ENCODE peak calls at places on chromosomes 11 and 22, in four cellular contexts. L is H1, R is K562, N is HepG2. X is an unnamed sample.

GRCh38 chr22:26174280-26174679 is 5.0 kb downstream of the SEZ6L start:
- DNase-seq in L (peak), R (no peak), N (peak), X (no peak)

GRCh38 chr11:105968021-105968697 is 53.9 kb downstream of the MSANTD4 start:
- DNase-seq in L (no peak), R (no peak), N (no peak), X (no peak)

GRCh38 chr11:111429066-111429506 is 50.0 kb upstream of the POU2AF1 start:
- DNase-seq in L (no peak), R (peak), N (peak), X (peak)

GRCh38 chr22:41758231-41758630 is 42.2 kb upstream of the CCDC134 start:
- DNase-seq in L (no peak), R (no peak), N (no peak), X (no peak)

GRCh38 chr11:2122222-2122906 is 16.8 kb downstream of the IGF2 start:
- DNase-seq in L (no peak), R (no peak), N (peak), X (no peak)

GRCh38 chr22:41772198-41772597 is 28.3 kb upstream of the CCDC134 start:
- DNase-seq in L (no peak), R (no peak), N (no peak), X (no peak)

GRCh38 chr11:75383246-75383645 is 16.1 kb upstream of the RPS3 start:
- DNase-seq in L (no peak), R (no peak), N (no peak), X (no peak)

GRCh38 chr22:35330258-35330861 is 30.7 kb downstream of the TOM1 start:
- DNase-seq in L (no peak), R (no peak), N (no peak), X (no peak)

GRCh38 chr11:45217991-45218390 is 68.2 kb downstream of the SYT13 start:
- DNase-seq in L (no peak), R (no peak), N (no peak), X (no peak)

GRCh38 chr11:68261006-68261405 is 10.8 kb downstream of the C11orf24 start:
- DNase-seq in L (no peak), R (no peak), N (no peak), X (no peak)

GRCh38 chr11:128239224-128239790 is 348.1 kb downstream of the ETS1 start:
- DNase-seq in L (no peak), R (no peak), N (no peak), X (no peak)

GRCh38 chr11:78666675-78667129 is 92.0 kb upstream of the NARS2 start:
- DNase-seq in L (no peak), R (peak), N (no peak), X (no peak)

GRCh38 chr11:45178890-45179663 is 32.6 kb downstream of the PRDM11 start:
- DNase-seq in L (no peak), R (no peak), N (no peak), X (no peak)

GRCh38 chr11:72671144-72672099 is 2.8 kb downstream of the PDE2A start:
- DNase-seq in L (no peak), R (no peak), N (no peak), X (no peak)

GRCh38 chr22:38460367-38460952 is 5.5 kb upstream of the KCNJ4 start:
- DNase-seq in L (no peak), R (no peak), N (no peak), X (no peak)

GRCh38 chr11:83051760-83052671 is 19.7 kb downstream of the RAB30 start:
- DNase-seq in L (no peak), R (no peak), N (no peak), X (no peak)

GRCh38 chr11:36763187-36763586 is 165.2 kb upstream of the RAG2 start:
- DNase-seq in L (no peak), R (no peak), N (no peak), X (no peak)

DNA sequence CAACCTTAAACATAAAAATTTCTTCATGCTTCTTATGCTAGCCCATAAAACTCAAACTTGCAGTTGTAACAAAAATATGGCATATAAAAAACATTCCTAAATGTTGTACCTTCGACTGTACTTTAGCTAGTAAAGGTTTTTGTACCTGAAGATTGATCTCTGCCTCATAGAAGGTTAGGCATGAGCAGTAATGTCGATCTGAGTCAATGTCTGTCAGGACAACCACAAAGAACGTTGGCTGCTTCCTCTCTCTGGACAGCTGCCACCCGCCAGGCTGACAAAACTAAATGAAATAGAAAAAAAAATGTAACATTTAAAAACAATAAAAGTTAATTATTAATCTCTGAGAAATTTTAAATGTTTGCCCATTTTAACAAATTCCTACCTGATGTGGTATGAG is 251.3 kb downstream of the SBF2 start:
- DNase-seq in L (no peak), R (no peak), N (no peak), X (no peak)
- TF ChIP-seq CEBPB in L (no peak), R (no peak), N (no peak), X (no peak)

DNA sequence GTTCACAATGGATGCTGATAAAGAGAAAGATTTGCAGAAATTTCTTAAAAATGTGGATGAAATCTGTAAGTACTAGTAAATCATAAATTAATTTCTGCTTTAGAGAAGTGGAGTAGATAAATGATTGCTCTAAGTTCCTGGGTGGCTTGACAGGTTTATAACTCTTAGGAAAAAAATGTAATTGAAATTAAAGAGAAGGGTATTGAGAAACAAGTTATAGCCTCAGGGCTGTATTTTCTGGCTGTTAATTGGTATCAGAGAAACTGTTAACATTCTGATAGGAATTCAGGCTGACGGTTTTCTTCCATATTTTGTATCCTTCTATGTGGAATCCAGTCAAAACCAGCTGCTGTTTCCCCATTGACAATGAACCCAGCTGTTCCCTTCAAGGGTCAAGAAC is 1.9 kb downstream of the TTC12 start:
- DNase-seq in L (no peak), R (no peak), N (no peak), X (no peak)
- TF ChIP-seq POLR2AphosphoS5 in L (no peak), R (no peak), N (no peak), X (no peak)

GRCh38 chr22:23984430-23984829 is 4.5 kb downstream of the GSTT2 start:
- DNase-seq in L (no peak), R (no peak), N (no peak), X (peak)
- TF ChIP-seq CEBPB in L (no peak), R (no peak), N (no peak), X (no peak)

DNA sequence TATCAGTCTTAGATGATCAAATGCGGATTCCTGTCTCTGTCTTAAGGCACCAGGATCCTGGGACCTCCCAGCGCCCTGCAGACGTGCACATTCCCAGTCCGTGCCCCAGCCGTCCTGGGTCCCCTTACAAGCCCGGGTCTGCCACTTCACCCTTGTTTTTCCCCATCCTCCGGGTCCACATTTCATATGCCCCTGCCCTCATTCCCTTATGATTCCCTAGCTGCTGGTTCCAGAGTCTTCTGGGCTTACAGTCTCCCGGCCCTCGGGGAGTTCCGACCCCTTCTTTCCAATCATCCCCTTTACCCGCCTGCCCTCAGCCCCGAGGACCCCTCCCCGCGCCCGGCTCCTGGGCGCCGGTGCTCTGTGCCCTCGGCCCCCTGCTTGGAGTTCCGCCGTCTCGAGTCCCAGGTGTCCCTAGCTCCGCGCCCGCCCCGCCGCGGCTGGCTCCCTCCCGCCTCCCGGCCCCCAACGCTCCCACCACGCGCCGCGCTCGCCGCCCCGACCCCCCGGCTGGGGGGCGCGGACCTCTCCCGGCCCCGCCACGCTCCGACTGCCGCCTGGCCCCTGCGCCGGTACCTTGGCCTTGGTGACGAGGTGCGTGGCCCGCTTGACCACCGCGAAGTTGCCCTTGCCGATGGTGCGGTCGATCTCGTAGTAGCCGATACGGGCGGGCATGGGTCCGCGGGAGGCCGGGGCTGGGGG is 510 bp downstream of the SIK3 start:
- DNase-seq in L (no peak), R (peak), N (no peak), X (no peak)
- TF ChIP-seq POLR2AphosphoS5 in L (no peak), R (no peak), N (no peak), X (no peak)

GRCh38 chr22:27477171-27477570 is 324.4 kb downstream of the MN1 start:
- DNase-seq in L (no peak), R (no peak), N (no peak), X (no peak)

GRCh38 chr22:27483095-27483798 is 318.3 kb downstream of the MN1 start:
- DNase-seq in L (no peak), R (no peak), N (no peak), X (no peak)

GRCh38 chr22:27485842-27486241 is 315.7 kb downstream of the MN1 start:
- DNase-seq in L (no peak), R (no peak), N (no peak), X (no peak)

GRCh38 chr22:27480487-27480886 is 321.1 kb downstream of the MN1 start:
- DNase-seq in L (no peak), R (no peak), N (peak), X (no peak)

GRCh38 chr22:27482414-27482813 is 319.1 kb downstream of the MN1 start:
- DNase-seq in L (no peak), R (no peak), N (no peak), X (no peak)
- TF ChIP-seq CEBPB in L (no peak), R (no peak), N (no peak), X (no peak)

GRCh38 chr11:130069684-130070108 is at the start of gene APLP2:
- DNase-seq in L (peak), R (peak), N (peak), X (peak)
- TF ChIP-seq POLR2AphosphoS5 in L (peak), R (peak), N (peak), X (peak)

GRCh38 chr11:34601609-34602008 is 19.3 kb upstream of the EHF start:
- DNase-seq in L (no peak), R (no peak), N (peak), X (no peak)
- TF ChIP-seq CEBPB in L (no peak), R (no peak), N (no peak), X (no peak)

GRCh38 chr11:12160680-12161079 is 50.3 kb downstream of the MICAL2 start:
- DNase-seq in L (no peak), R (no peak), N (no peak), X (no peak)
- TF ChIP-seq POLR2AphosphoS5 in L (no peak), R (no peak), N (no peak), X (no peak)

DNA sequence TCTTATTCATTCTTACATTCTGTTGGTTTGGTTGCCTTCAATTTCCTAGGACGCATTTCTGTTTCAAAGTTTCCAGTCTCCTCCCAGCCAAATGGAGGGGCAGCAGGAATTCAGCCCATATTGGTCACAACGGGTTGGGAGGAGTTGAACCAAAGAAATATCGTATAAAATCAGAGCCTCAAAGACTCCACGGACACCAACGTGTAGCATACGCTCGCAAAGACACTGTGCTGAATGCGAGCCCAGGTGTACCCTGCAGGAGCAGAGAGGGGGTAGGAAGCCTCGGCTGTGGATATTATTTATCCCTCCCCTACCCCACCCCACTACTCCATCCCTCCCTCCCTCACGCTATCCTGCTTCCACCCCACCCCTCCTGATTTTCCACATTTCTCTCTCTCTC is 15.5 kb upstream of the CCND1 start:
- DNase-seq in L (no peak), R (no peak), N (no peak), X (no peak)
- TF ChIP-seq CEBPB in L (no peak), R (no peak), N (no peak), X (no peak)

X was measured in HCT116.